ENCODE peak calls at places on chromosomes 12 and 14, in four cellular contexts. Z is coronary artery; A is stimulated activated CD4-positive, alpha-beta T cell treated with anti-CD3 and anti-CD28 coated beads, Interleukin-2, amount 100 ng/mL, for 24 hours; C is omental fat pad. E is an unnamed sample.

GRCh38 chr14:24075485-24076301 is 4.3 kb downstream of the CPNE6 start:
- DNase-seq in Z (no peak), C (no peak), A (no peak), E (no peak)

GRCh38 chr14:69040343-69040742 is 61.2 kb upstream of the ACTN1 start:
- DNase-seq in Z (no peak), A (no peak), C (no peak), E (no peak)

GRCh38 chr12:29066061-29066588 is 83.0 kb upstream of the FAR2 start:
- DNase-seq in Z (no peak), C (no peak), A (no peak), E (no peak)

GRCh38 chr12:124545508-124546418 is 21.6 kb downstream of the NCOR2 start:
- DNase-seq in A (peak; percentile 49), Z (no peak), C (no peak), E (no peak)

GRCh38 chr12:103851127-103851526 is 10.1 kb upstream of the NT5DC3 start:
- DNase-seq in A (no peak), Z (no peak), C (no peak), E (no peak)

GRCh38 chr12:50615534-50616296 is 110.9 kb downstream of the DIP2B start:
- DNase-seq in Z (no peak), C (no peak), A (no peak), E (no peak)

GRCh38 chr12:31835276-31835882 is 106.6 kb upstream of the AMN1 start:
- DNase-seq in C (no peak), Z (no peak), A (no peak), E (no peak)

GRCh38 chr12:48004039-48004940 is at the start of gene COL2A1:
- DNase-seq in C (no peak), A (no peak), Z (no peak), E (no peak)

E was measured in cardiac septum.